ENCODE peak calls at places on chromosome 10, in five cellular contexts. H is K562, Z is SK-N-SH, W is GM12878, M is HepG2. D is an unnamed sample.

GRCh38 chr10:89332092-89332633 is 4.4 kb downstream of the IFIT3 start:
- DNase-seq in H (peak; percentile 24), Z (no peak), W (peak; percentile 92), M (peak; percentile 41), D (peak; percentile 78)

GRCh38 chr10:44154956-44155355 is 229.9 kb downstream of the CXCL12 start:
- DNase-seq in H (no peak), Z (no peak), W (no peak), M (no peak), D (no peak)

GRCh38 chr10:89351402-89352038 is 23.7 kb downstream of the IFIT3 start:
- DNase-seq in H (no peak), Z (no peak), W (peak; percentile 82), M (no peak), D (peak; percentile 44)

GRCh38 chr10:61751599-61751998 is 88.9 kb downstream of the CABCOCO1 start:
- DNase-seq in H (no peak), Z (no peak), W (no peak), M (no peak), D (peak; percentile 12)

GRCh38 chr10:44860811-44861751 is 50.1 kb upstream of the TMEM72 start:
- DNase-seq in H (no peak), Z (no peak), W (no peak), M (peak; percentile 6), D (peak; percentile 86)

GRCh38 chr10:77919713-77920108 is 6.8 kb downstream of the DLG5 start:
- DNase-seq in H (peak; percentile 71), Z (no peak), W (no peak), M (peak; percentile 70), D (peak; percentile 90)

GRCh38 chr10:101092742-101093386 is 31.1 kb downstream of the KAZALD1 start:
- DNase-seq in H (no peak), Z (no peak), W (no peak), M (peak; percentile 53), D (no peak)

GRCh38 chr10:101385866-101386658 is 32.1 kb downstream of the BTRC start:
- DNase-seq in H (no peak), Z (no peak), W (no peak), M (no peak), D (no peak)

GRCh38 chr10:974038-974784 is 14.0 kb upstream of the GTPBP4 start:
- DNase-seq in H (no peak), Z (no peak), W (peak; percentile 70), M (peak; percentile 81), D (no peak)

GRCh38 chr10:99766282-99766681 is 16.2 kb upstream of the ABCC2 start:
- DNase-seq in H (no peak), Z (no peak), W (peak; percentile 50), M (no peak), D (no peak)

GRCh38 chr10:28640551-28640950 is 36.8 kb upstream of the BAMBI start:
- DNase-seq in H (no peak), Z (no peak), W (no peak), M (no peak), D (no peak)

GRCh38 chr10:112792487-112793196 is 157.4 kb upstream of the TCF7L2 start:
- DNase-seq in H (no peak), Z (no peak), W (no peak), M (no peak), D (peak; percentile 56)

GRCh38 chr10:178208-178607 is 43.0 kb downstream of the ZMYND11 start:
- DNase-seq in H (peak; percentile 7), Z (peak; percentile 36), W (no peak), M (peak; percentile 14), D (peak; percentile 68)

GRCh38 chr10:46309511-46310142 is 22.8 kb downstream of the ANTXRL start:
- DNase-seq in H (no peak), Z (no peak), W (no peak), M (no peak), D (no peak)

GRCh38 chr10:110118891-110119621 is 88.3 kb upstream of the MXI1 start:
- DNase-seq in H (no peak), Z (no peak), W (no peak), M (no peak), D (no peak)

GRCh38 chr10:114767589-114768393 is 53.8 kb upstream of the FHIP2A start:
- DNase-seq in H (no peak), Z (peak; percentile 83), W (no peak), M (no peak), D (peak; percentile 28)

GRCh38 chr10:88316292-88316861 is 266.7 kb downstream of the RNLS start:
- DNase-seq in H (no peak), Z (no peak), W (no peak), M (no peak), D (no peak)

GRCh38 chr10:123804716-123805115 is 86.9 kb downstream of the CPXM2 start:
- DNase-seq in H (no peak), Z (no peak), W (no peak), M (no peak), D (no peak)

GRCh38 chr10:92914478-92915066 is 66.3 kb downstream of the EXOC6 start:
- DNase-seq in H (peak; percentile 75), Z (peak; percentile 41), W (no peak), M (peak; percentile 68), D (peak; percentile 50)

GRCh38 chr10:94403823-94404228 is 1.5 kb downstream of the TBC1D12 start:
- DNase-seq in H (no peak), Z (peak; percentile 42), W (no peak), M (no peak), D (no peak)

GRCh38 chr10:72511414-72511813 is 114.5 kb downstream of the MICU1 start:
- DNase-seq in H (no peak), Z (no peak), W (no peak), M (no peak), D (no peak)

GRCh38 chr10:119653209-119653608 is 2.0 kb downstream of the BAG3 start:
- DNase-seq in H (no peak), Z (no peak), W (no peak), M (no peak), D (peak; percentile 30)

GRCh38 chr10:79383974-79384606 is 36.8 kb downstream of the PPIF start:
- DNase-seq in H (no peak), Z (peak; percentile 19), W (no peak), M (no peak), D (no peak)

GRCh38 chr10:116815641-116816415 is 33.5 kb upstream of the ENO4 start:
- DNase-seq in H (no peak), Z (no peak), W (no peak), M (no peak), D (peak; percentile 67)

GRCh38 chr10:78541528-78542470 is 508.1 kb downstream of the RPS24 start:
- DNase-seq in H (no peak), Z (no peak), W (no peak), M (no peak), D (peak; percentile 68)

GRCh38 chr10:90834326-90834725 is 23.5 kb downstream of the HTR7 start:
- DNase-seq in H (no peak), Z (no peak), W (no peak), M (no peak), D (no peak)

GRCh38 chr10:95458014-95458413 is 103.2 kb downstream of the SORBS1 start:
- DNase-seq in H (no peak), Z (no peak), W (no peak), M (peak; percentile 70), D (no peak)

GRCh38 chr10:100828744-100829102 is 83.3 kb downstream of the PAX2 start:
- DNase-seq in H (peak; percentile 38), Z (peak; percentile 82), W (no peak), M (no peak), D (no peak)

GRCh38 chr10:4074559-4075407 is 289.8 kb upstream of the KLF6 start:
- DNase-seq in H (no peak), Z (peak; percentile 12), W (no peak), M (no peak), D (peak; percentile 52)

GRCh38 chr10:111084346-111085255 is 7.8 kb downstream of the ADRA2A start:
- DNase-seq in H (no peak), Z (no peak), W (no peak), M (no peak), D (no peak)

GRCh38 chr10:8014649-8015048 is 39.8 kb upstream of the GATA3 start:
- DNase-seq in H (no peak), Z (no peak), W (no peak), M (no peak), D (no peak)

GRCh38 chr10:55966131-55966530 is 394.9 kb downstream of the ZWINT start:
- DNase-seq in H (no peak), Z (no peak), W (no peak), M (no peak), D (no peak)

GRCh38 chr10:124517931-124518330 is 56.3 kb downstream of the LHPP start:
- DNase-seq in H (no peak), Z (no peak), W (no peak), M (no peak), D (no peak)

GRCh38 chr10:27838291-27838690 is 92.7 kb upstream of the MKX start:
- DNase-seq in H (no peak), Z (no peak), W (no peak), M (no peak), D (no peak)

GRCh38 chr10:13404305-13404759 is 56.2 kb upstream of the SEPHS1 start:
- DNase-seq in H (peak; percentile 92), Z (no peak), W (no peak), M (no peak), D (no peak)

DNA sequence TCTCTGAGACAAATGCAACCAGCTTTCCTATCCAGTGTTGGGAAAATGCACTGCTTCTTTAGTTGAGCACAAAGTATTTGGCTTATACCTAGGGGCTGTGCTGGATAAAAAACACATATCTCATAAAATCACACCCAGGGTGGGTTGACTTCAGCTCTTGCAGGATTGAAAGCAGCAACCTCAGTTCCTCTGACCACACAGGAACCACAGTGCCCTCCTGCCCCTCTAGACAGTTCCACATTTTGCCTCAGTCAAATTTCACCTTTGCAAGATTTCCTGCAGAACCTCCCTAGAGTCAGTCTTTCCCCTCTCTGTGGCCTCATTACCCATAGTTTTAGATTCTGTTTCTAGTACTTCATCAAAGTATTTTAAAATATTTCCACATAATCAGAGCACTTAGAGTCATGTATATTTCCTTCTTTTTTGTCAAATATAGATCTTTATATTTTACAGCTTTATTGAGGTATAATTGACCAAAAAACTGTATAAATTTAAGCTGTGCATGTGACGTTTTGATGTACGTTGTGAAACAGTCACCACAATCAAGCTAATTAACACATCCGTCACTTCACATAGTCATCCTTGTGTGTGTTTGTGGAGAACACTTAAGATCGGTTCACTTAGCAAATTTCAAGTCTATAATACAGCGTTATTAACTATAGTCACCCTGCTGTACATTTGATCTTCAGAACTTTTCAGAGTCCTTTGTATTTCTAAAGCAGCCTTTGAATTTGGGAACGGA is 37.0 kb upstream of the EGR2 start:
- DNase-seq in H (no peak), Z (no peak), W (peak; percentile 75), M (no peak), D (no peak)
- TF ChIP-seq MXI1 in H (no peak), Z (no peak), W (no peak), M (no peak), D (no peak)

GRCh38 chr10:132882481-132882951 is 59.9 kb downstream of the CFAP46 start:
- DNase-seq in H (no peak), Z (no peak), W (no peak), M (no peak), D (no peak)
- TF ChIP-seq MXI1 in H (no peak), Z (no peak), W (no peak), M (no peak), D (no peak)

DNA sequence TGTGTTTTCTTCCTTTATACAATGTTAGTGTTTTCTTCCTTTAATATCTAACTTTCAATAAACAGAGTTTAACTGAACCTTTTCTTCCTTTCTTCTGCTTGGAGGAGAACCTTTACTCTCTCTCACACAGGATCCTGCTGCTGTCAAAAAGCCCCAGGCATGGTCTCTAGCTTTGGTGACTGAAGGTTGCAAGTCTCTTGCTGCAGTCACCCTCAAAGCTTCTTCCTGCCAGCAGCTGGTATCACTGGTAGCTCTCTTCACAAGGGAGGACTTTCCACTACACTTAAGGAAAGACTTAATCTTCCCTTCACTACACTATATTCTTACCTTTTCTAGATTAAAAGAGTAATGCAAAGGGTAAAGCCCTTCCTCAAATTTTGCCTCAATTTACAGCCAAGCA is 153.4 kb downstream of the SGMS1 start:
- DNase-seq in H (no peak), Z (no peak), W (no peak), M (no peak), D (no peak)
- TF ChIP-seq MXI1 in H (no peak), Z (no peak), W (no peak), M (no peak), D (no peak)

GRCh38 chr10:122532601-122533266 is 27.8 kb upstream of the DMBT1 start:
- DNase-seq in H (no peak), Z (no peak), W (no peak), M (peak; percentile 53), D (no peak)
- TF ChIP-seq MXI1 in H (no peak), Z (no peak), W (no peak), M (no peak), D (no peak)